ENCODE peak calls at places on chromosome 17, in four cellular contexts. M is AG04450, I is upper lobe of right lung, E is HCT116. H is an unnamed sample.

GRCh38 chr17:83177611-83178532 is 98.5 kb downstream of the METRNL start:
- DNase-seq in I (no peak), E (no peak), M (no peak), H (no peak)

GRCh38 chr17:74532115-74532514 is 840 bp upstream of the CD300LB start:
- DNase-seq in M (no peak), I (no peak), E (no peak), H (no peak)

GRCh38 chr17:8468109-8468508 is 32.4 kb downstream of the NDEL1 start:
- DNase-seq in I (no peak), E (no peak), M (no peak), H (no peak)

GRCh38 chr17:17206149-17206912 is at the start of gene PLD6:
- DNase-seq in I (peak; percentile 91), E (peak; percentile 69), M (no peak), H (peak; percentile 74)

GRCh38 chr17:897970-898619 is 81.5 kb downstream of the NXN start:
- DNase-seq in M (no peak), E (no peak), I (no peak), H (no peak)

GRCh38 chr17:19024101-19025078 is 19.8 kb upstream of the FAM83G start:
- DNase-seq in I (peak; percentile 44), M (no peak), E (no peak), H (no peak)

GRCh38 chr17:74892974-74893911 is at the start of gene FADS6:
- DNase-seq in M (no peak), I (no peak), E (no peak), H (peak; percentile 81)

GRCh38 chr17:63275968-63276349 is 170.1 kb downstream of the CYB561 start:
- DNase-seq in M (no peak), I (no peak), E (no peak), H (no peak)

GRCh38 chr17:15917439-15918027 is 27.4 kb upstream of the ADORA2B start:
- DNase-seq in M (no peak), I (peak; percentile 74), E (no peak), H (no peak)

GRCh38 chr17:19771971-19772630 is 24.0 kb upstream of the ALDH3A1 start:
- DNase-seq in E (no peak), I (no peak), M (no peak), H (no peak)

GRCh38 chr17:75831032-75831567 is 13.1 kb downstream of the UNC13D start:
- DNase-seq in E (no peak), I (no peak), M (no peak), H (peak; percentile 29)

GRCh38 chr17:42135664-42136653 is 13.4 kb downstream of the HSPB9 start:
- DNase-seq in M (no peak), E (peak; percentile 7), I (peak; percentile 90), H (peak; percentile 98)

GRCh38 chr17:43702636-43703035 is 40.9 kb upstream of the MEOX1 start:
- DNase-seq in M (no peak), E (no peak), I (no peak), H (no peak)

GRCh38 chr17:40373324-40373723 is 8.8 kb upstream of the GJD3 start:
- DNase-seq in I (no peak), E (no peak), M (no peak), H (no peak)

GRCh38 chr17:29140051-29140582 is 40.1 kb downstream of the MYO18A start:
- DNase-seq in I (peak; percentile 93), E (no peak), M (no peak), H (peak; percentile 79)

GRCh38 chr17:43471801-43472200 is 12.0 kb upstream of the DHX8 start:
- DNase-seq in E (no peak), M (no peak), I (no peak), H (no peak)

GRCh38 chr17:69485901-69486643 is 71.6 kb downstream of the MAP2K6 start:
- DNase-seq in E (no peak), I (no peak), M (no peak), H (no peak)

GRCh38 chr17:27968206-27968732 is 74.2 kb upstream of the NLK start:
- DNase-seq in E (no peak), I (no peak), M (no peak), H (peak; percentile 79)

GRCh38 chr17:63358111-63358839 is 87.8 kb downstream of the CYB561 start:
- DNase-seq in E (no peak), I (no peak), M (peak; percentile 69), H (no peak)

GRCh38 chr17:28407130-28407973 is 1.3 kb upstream of the SLC46A1 start:
- DNase-seq in M (no peak), I (no peak), E (no peak), H (no peak)

GRCh38 chr17:79943354-79944241 is 92.1 kb downstream of the TBC1D16 start:
- DNase-seq in E (no peak), I (peak; percentile 39), M (no peak), H (no peak)

GRCh38 chr17:62662855-62663254 is 35.4 kb downstream of the MRC2 start:
- DNase-seq in E (no peak), I (no peak), M (no peak), H (peak; percentile 9)

GRCh38 chr17:19897108-19897854 is 29.5 kb upstream of the ULK2 start:
- DNase-seq in I (no peak), M (no peak), E (no peak), H (peak; percentile 62)

GRCh38 chr17:80114758-80115157 is 13.4 kb downstream of the GAA start:
- DNase-seq in E (no peak), I (no peak), M (no peak), H (no peak)

DNA sequence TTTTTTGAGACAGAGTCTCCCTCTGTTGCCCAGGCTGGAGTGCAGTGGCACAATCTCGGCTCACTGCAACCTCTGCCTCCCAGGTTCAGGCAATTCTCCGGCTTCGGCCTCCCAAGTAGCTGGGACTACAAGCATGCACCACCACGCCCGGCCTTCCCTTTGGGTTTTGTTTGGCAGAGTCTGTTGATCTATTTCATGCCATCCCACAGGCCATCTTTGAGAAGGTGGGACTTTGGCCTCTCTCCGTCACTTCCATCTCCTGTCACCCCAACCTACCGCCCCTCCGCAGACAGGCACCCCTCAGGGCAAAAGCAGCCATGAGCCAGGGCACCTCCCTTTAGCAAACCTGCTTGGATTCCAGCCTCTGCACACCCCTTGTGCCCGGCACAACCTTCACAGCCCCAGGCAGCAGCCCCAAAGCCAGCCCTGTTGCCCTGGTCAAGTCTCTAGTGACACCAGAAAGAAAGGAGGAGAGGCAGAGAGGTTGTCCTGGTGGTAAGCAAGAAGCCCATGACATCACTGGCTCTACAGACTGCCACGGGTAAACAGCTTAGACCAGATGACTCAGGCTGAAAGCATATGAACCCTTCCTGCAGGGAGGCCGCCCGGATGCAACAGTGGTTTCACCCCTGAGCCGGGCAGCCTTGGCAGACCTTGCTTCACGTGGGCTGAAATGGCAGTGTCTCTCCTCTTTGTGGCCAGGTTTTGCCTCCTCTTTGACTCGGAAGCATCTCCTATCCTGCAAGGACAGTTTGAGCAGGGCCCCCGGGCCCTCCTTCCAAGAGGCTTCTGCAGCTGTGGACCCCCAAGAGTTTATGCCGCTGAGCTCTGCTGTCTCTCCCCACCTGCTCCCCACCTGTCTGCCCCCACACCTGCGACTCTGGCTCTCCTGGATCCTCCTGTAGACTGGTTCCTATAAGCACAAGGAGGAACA is 8.1 kb upstream of the TIMP2 start:
- DNase-seq in M (peak; percentile 94), E (peak; percentile 80), I (no peak), H (peak; percentile 27)
- H3K4me3 ChIP-seq in M (peak overlapping the region; percentile 45), E (peak overlapping the region; percentile 27), I (no peak overlapping the region), H (no peak overlapping the region)

GRCh38 chr17:61334673-61335072 is 65.0 kb upstream of the TBX2 start:
- DNase-seq in M (no peak), I (no peak), E (no peak), H (no peak)

GRCh38 chr17:61335105-61335844 is 64.4 kb upstream of the TBX2 start:
- DNase-seq in I (no peak), E (no peak), M (no peak), H (no peak)

GRCh38 chr17:61331178-61331577 is 68.5 kb upstream of the TBX2 start:
- DNase-seq in E (no peak), I (no peak), M (no peak), H (no peak)

GRCh38 chr17:61331886-61332285 is 67.8 kb upstream of the TBX2 start:
- DNase-seq in I (no peak), E (no peak), M (no peak), H (no peak)

GRCh38 chr17:61333151-61333550 is 66.5 kb upstream of the TBX2 start:
- DNase-seq in I (no peak), E (no peak), M (no peak), H (no peak)
- H3K27ac ChIP-seq in I (peak overlapping the region; percentile 30), E (no peak overlapping the region), M (no peak overlapping the region), H (no peak overlapping the region)

DNA sequence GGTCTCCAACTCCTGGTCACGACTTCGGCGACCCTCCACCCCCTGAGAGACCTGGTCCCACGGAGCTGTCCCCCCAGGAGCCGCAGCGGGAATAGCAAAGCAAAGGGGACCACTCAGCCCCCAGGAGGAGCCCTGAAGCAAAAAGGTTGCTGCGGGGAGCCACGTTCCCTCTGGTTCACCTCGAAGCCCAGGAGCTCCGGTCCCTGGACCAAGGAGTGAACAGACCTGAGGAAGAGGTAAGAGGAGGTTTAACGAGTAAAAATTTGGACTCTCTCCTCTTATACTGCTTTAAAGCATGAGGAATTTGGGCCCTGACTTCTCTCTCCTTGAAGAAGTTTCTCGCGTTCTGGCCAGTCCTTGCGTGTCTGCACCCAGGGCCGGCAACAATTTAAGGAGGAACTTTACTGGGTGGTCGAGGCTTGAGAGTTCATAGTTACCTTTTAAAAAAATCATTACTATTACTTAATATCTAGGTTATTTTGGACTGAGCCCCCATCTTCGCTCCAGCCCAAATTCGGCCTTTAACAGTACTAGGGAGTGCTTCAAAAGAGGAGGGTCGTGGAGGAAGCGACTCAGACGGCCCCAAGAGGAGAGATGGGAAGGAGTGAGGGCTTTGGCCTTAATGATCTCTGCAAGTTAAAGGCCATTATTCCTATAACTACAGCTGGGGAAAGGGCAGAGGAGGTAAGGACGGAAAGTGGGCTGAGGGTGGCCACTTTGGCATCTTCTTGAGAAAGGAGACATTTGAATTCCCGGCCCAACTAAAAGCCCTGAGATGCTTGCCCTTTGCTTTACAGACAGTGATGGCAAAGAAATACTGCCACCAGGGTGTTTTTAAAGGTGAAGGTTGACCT is 16.9 kb upstream of the HOXB9 start:
- DNase-seq in M (no peak), E (no peak), I (no peak), H (no peak)
- H3K4me3 ChIP-seq in M (no peak overlapping the region), E (no peak overlapping the region), I (no peak overlapping the region), H (peak overlapping the region; percentile 3)

DNA sequence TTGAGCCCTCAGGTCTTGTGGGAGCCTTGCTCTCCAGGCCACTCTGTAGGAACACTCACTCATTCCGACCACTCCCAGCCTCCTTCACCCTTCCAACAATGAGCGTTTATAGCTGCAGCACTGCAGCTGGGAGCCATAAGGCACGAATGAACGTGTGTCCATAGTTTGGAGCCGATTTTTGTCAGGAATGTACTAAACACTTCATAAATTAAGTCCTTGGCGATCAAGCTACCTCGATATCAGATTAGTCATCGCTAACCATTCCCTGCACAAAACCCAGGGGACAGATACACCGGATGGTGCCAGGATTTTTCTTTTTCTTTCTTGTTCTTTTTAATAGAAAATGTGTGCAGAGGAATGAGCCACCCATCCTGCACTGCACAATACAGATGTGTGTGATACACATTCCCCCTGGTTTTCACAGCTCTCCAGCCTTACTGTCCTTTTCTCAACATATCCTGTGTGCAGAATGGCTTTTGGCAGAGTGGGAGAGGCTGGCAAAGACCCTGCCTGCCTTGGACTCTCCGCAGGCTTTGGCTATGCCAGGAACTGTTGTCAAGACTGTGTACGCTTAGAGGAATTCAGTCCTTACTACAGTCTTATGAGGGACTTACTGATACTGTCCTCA is 68.4 kb upstream of the ELAC2 start:
- DNase-seq in I (no peak), M (no peak), E (no peak), H (no peak)
- H3K27ac ChIP-seq in I (no peak overlapping the region), M (no peak overlapping the region), E (no peak overlapping the region), H (no peak overlapping the region)

GRCh38 chr17:81929253-81930141 is 2.0 kb upstream of the MAFG start:
- DNase-seq in I (no peak), M (no peak), E (no peak), H (no peak)
- H3K4me3 ChIP-seq in I (no peak overlapping the region), M (no peak overlapping the region), E (peak overlapping the region; percentile 77), H (no peak overlapping the region)